ENCODE peak calls at places on chromosomes 13 and 19, in nine cellular contexts. I is colonic mucosa, L is transverse colon, S is breast epithelium, R is thoracic aorta, U is psoas muscle, H is BE2C, Q is kidney, F is HFFc6. C is an unnamed sample.

GRCh38 chr19:43749152-43749551 is 5.6 kb downstream of the SMG9 start:
- DNase-seq in Q (no peak), L (no peak), I (no peak), H (no peak), R (no peak), U (no peak), F (no peak), S (no peak), C (no peak)

GRCh38 chr19:46579286-46579944 is 21.7 kb upstream of the CALM3 start:
- DNase-seq in F (no peak), I (no peak), S (no peak), U (no peak), Q (no peak), L (no peak), R (no peak), H (peak), C (no peak)

GRCh38 chr19:4099054-4099764 is 24.7 kb downstream of the MAP2K2 start:
- DNase-seq in I (no peak), S (no peak), F (no peak), H (no peak), U (no peak), L (no peak), Q (peak), R (no peak), C (no peak)

GRCh38 chr13:52850396-52851152 is 2.1 kb upstream of the PCDH8 start:
- DNase-seq in I (peak), L (peak), S (peak), H (peak), Q (peak), R (peak), U (peak), F (no peak), C (peak)

GRCh38 chr19:21569497-21569870 is 64.1 kb downstream of the ZNF429 start:
- DNase-seq in U (no peak), S (peak), Q (no peak), F (no peak), I (peak), H (no peak), R (no peak), L (peak), C (no peak)

GRCh38 chr13:81480634-81481033 is 1139.7 kb upstream of the SPRY2 start:
- DNase-seq in L (no peak), R (no peak), I (no peak), H (no peak), F (no peak), Q (no peak), S (no peak), U (no peak), C (no peak)

GRCh38 chr13:71218960-71219359 is 648.0 kb downstream of the DACH1 start:
- DNase-seq in F (no peak), U (no peak), Q (no peak), R (no peak), S (no peak), H (peak), L (no peak), I (no peak), C (peak)

GRCh38 chr13:33349314-33349995 is 63.9 kb upstream of the STARD13 start:
- DNase-seq in Q (peak), H (no peak), U (peak), R (no peak), I (peak), S (no peak), L (peak), F (no peak), C (peak)

GRCh38 chr13:113205428-113205931 is 3.0 kb downstream of the PCID2 start:
- DNase-seq in L (no peak), U (no peak), R (no peak), F (peak), Q (no peak), S (no peak), I (no peak), H (no peak), C (no peak)

GRCh38 chr13:111508902-111509509 is 188.6 kb downstream of the TEX29 start:
- DNase-seq in R (no peak), L (no peak), H (no peak), U (no peak), Q (peak), I (peak), S (no peak), F (no peak), C (no peak)

GRCh38 chr19:12801466-12802266 is at the start of the genes PRDX2 and THSD8:
- DNase-seq in S (no peak), L (peak), I (peak), Q (peak), R (no peak), H (peak), F (no peak), U (peak), C (peak)

GRCh38 chr19:49414256-49414655 is 9.0 kb downstream of the PTH2 start:
- DNase-seq in F (no peak), S (no peak), U (no peak), I (no peak), L (no peak), Q (no peak), H (no peak), R (no peak), C (no peak)

GRCh38 chr19:460877-461609 is at the start of gene SHC2:
- DNase-seq in S (no peak), Q (peak), U (peak), F (no peak), R (no peak), L (peak), I (no peak), H (no peak), C (peak)

GRCh38 chr19:48311384-48311783 is 14.0 kb upstream of the EMP3 start:
- DNase-seq in L (no peak), H (no peak), U (no peak), I (no peak), F (no peak), Q (peak), R (no peak), S (no peak), C (no peak)

GRCh38 chr19:13366529-13367143 is 139.6 kb downstream of the CACNA1A start:
- DNase-seq in H (no peak), S (no peak), R (no peak), Q (no peak), I (no peak), L (no peak), F (peak), U (no peak), C (peak)

GRCh38 chr19:2095338-2095938 is 688 bp downstream of the MOB3A start:
- DNase-seq in U (no peak), Q (no peak), F (no peak), H (no peak), R (no peak), S (no peak), I (no peak), L (peak), C (no peak)

GRCh38 chr19:5313307-5313706 is 27.3 kb downstream of the PTPRS start:
- DNase-seq in Q (no peak), S (no peak), U (no peak), I (no peak), R (no peak), F (no peak), L (no peak), H (peak), C (peak)

GRCh38 chr13:67119481-67119883 is 110.7 kb downstream of the PCDH9 start:
- DNase-seq in U (no peak), H (no peak), F (peak), L (no peak), I (no peak), R (no peak), Q (no peak), S (no peak), C (no peak)

GRCh38 chr13:20969182-20969581 is 66.6 kb upstream of the XPO4 start:
- DNase-seq in Q (no peak), H (no peak), S (no peak), U (no peak), F (peak), R (no peak), L (no peak), I (no peak), C (no peak)

GRCh38 chr13:32426191-32426980 is 1.5 kb downstream of the N4BP2L1 start:
- DNase-seq in U (no peak), Q (no peak), S (no peak), I (peak), R (no peak), F (no peak), L (peak), H (no peak), C (no peak)

GRCh38 chr13:30257433-30258099 is 49.8 kb downstream of the KATNAL1 start:
- DNase-seq in U (no peak), R (no peak), H (no peak), Q (no peak), L (no peak), F (no peak), I (no peak), S (no peak), C (no peak)

GRCh38 chr13:114275309-114275708 is 6.1 kb upstream of the UPF3A start:
- DNase-seq in U (no peak), Q (no peak), L (no peak), H (no peak), R (no peak), F (no peak), S (no peak), I (no peak), C (no peak)

GRCh38 chr13:40547545-40548322 is 118.7 kb downstream of the FOXO1 start:
- DNase-seq in Q (no peak), U (no peak), L (no peak), R (no peak), S (no peak), H (no peak), F (no peak), I (no peak), C (no peak)

GRCh38 chr13:46728777-46729176 is 68.2 kb downstream of the ESD start:
- DNase-seq in I (no peak), L (no peak), H (peak), Q (no peak), R (no peak), F (no peak), U (no peak), S (no peak), C (no peak)

GRCh38 chr19:33175886-33176669 is 18.1 kb upstream of the LRP3 start:
- DNase-seq in L (no peak), Q (no peak), U (no peak), H (peak), R (no peak), I (no peak), S (peak), F (peak), C (peak)

GRCh38 chr13:86569974-86570373 is 770.8 kb upstream of the SLITRK6 start:
- DNase-seq in Q (no peak), F (no peak), I (no peak), H (no peak), R (no peak), U (no peak), S (no peak), L (no peak), C (no peak)

GRCh38 chr13:30466358-30466714 is 600 bp upstream of the HMGB1 start:
- DNase-seq in U (no peak), Q (no peak), F (peak), I (no peak), R (no peak), S (no peak), L (no peak), H (peak), C (no peak)

GRCh38 chr19:44689290-44690130 is 9.4 kb upstream of the CEACAM16 start:
- DNase-seq in R (peak), I (peak), Q (peak), H (peak), F (peak), S (peak), U (peak), L (peak), C (peak)

GRCh38 chr19:41261474-41262190 is 2.5 kb upstream of the HNRNPUL1 start:
- DNase-seq in Q (no peak), R (no peak), H (no peak), F (no peak), S (no peak), I (peak), U (no peak), L (no peak), C (no peak)

GRCh38 chr19:29372461-29372860 is 153.3 kb upstream of the VSTM2B start:
- DNase-seq in U (no peak), F (no peak), I (no peak), L (no peak), Q (no peak), S (no peak), R (no peak), H (no peak), C (no peak)

GRCh38 chr13:25967144-25967543 is 84.7 kb downstream of the SHISA2 start:
- DNase-seq in I (no peak), R (no peak), S (no peak), Q (no peak), H (no peak), L (no peak), F (no peak), U (no peak), C (no peak)

GRCh38 chr13:60654405-60654804 is 257.4 kb downstream of the TDRD3 start:
- DNase-seq in U (no peak), S (no peak), L (no peak), Q (no peak), R (no peak), F (peak), H (peak), I (no peak), C (no peak)

GRCh38 chr19:45079063-45079910 is at the start of gene GEMIN7:
- DNase-seq in S (peak), U (peak), R (no peak), I (peak), Q (peak), F (peak), H (peak), L (peak), C (peak)

GRCh38 chr13:32200741-32201140 is 114.4 kb downstream of the ZAR1L start:
- DNase-seq in I (no peak), H (no peak), S (no peak), L (no peak), U (no peak), Q (no peak), F (peak), R (no peak), C (no peak)

GRCh38 chr13:110279684-110280083 is 27.3 kb downstream of the COL4A1 start:
- DNase-seq in R (no peak), S (no peak), I (no peak), Q (no peak), F (no peak), U (no peak), L (no peak), H (no peak), C (no peak)

GRCh38 chr13:66528903-66529576 is 701.1 kb downstream of the PCDH9 start:
- DNase-seq in F (no peak), Q (no peak), I (no peak), L (no peak), R (no peak), S (no peak), H (no peak), U (no peak), C (no peak)

GRCh38 chr19:12884926-12885748 is 1.9 kb downstream of the KLF1 start:
- DNase-seq in I (peak), F (no peak), Q (peak), S (peak), H (peak), R (no peak), U (peak), L (peak), C (peak)

GRCh38 chr13:36366023-36366422 is 19.8 kb upstream of the SPART start:
- DNase-seq in H (no peak), L (no peak), I (no peak), Q (no peak), F (no peak), R (no peak), S (no peak), U (no peak), C (no peak)

GRCh38 chr13:58018865-58019264 is 387.3 kb downstream of the PCDH17 start:
- DNase-seq in U (no peak), S (no peak), H (no peak), I (no peak), F (no peak), R (no peak), Q (no peak), L (no peak), C (no peak)

GRCh38 chr19:18751571-18751970 is 39.5 kb downstream of the COMP start:
- DNase-seq in H (no peak), S (no peak), L (no peak), Q (no peak), R (no peak), U (no peak), I (no peak), F (no peak), C (no peak)
- TF ChIP-seq CTCF in H (no peak), S (no peak), L (no peak), Q (no peak), R (no peak), U (no peak), I (no peak), F (no peak), C (no peak)

GRCh38 chr13:38686635-38687245 is at the start of gene FREM2:
- DNase-seq in I (peak), F (no peak), L (peak), H (no peak), R (no peak), S (peak), Q (peak), U (peak), C (peak)
- TF ChIP-seq CTCF in I (no peak), F (no peak), L (no peak), H (no peak), R (no peak), S (no peak), Q (no peak), U (no peak), C (no peak)

DNA sequence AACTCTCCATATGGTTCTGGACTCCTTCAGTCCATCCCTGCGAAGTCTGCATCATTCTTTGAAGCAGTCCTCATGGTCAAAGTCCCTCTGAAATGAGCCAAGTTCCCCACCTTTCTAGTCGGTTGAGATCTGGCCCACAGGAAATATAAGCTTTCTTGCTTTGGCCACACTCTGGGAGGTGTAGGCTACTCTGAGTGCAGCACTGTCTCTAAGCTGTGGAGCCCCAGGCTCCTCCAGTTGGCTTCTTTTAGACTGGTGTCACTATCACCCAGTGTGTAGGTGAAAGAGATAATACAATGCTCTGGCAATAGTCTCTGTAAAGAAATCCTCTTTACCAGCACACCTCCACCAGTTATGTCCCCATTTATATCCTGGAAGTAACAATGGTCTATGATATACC is 486.5 kb upstream of the KLF12 start:
- DNase-seq in I (no peak), H (no peak), U (no peak), R (no peak), L (no peak), Q (no peak), S (no peak), F (no peak), C (no peak)
- TF ChIP-seq CTCF in I (no peak), H (no peak), U (no peak), R (no peak), L (no peak), Q (no peak), S (no peak), F (no peak), C (no peak)

GRCh38 chr19:15479391-15480345 is at the start of gene PGLYRP2:
- DNase-seq in U (no peak), R (no peak), Q (peak), L (no peak), F (peak), I (no peak), H (no peak), S (peak), C (peak)
- TF ChIP-seq CTCF in U (no peak), R (peak), Q (peak), L (no peak), F (peak), I (no peak), H (peak), S (peak), C (no peak)